ENCODE peak calls at places on chromosome 2, in ten cellular contexts. J is cardiac muscle cell; O is mucosa of descending colon; X is CD4-positive, alpha-beta T cell; N is CD8-positive, alpha-beta T cell; V is astrocyte; Y is OCI-LY7; G is mammary epithelial cell; E is body of pancreas; B is tibial nerve. K is an unnamed sample.

GRCh38 chr2:101396352-101396717 is 9.0 kb upstream of the CREG2 start:
- DNase-seq in O (no peak), G (peak; percentile 94), V (peak; percentile 95), B (no peak), N (no peak), Y (no peak), E (no peak), J (peak; percentile 75), X (no peak), K (no peak)

GRCh38 chr2:78601113-78601512 is 424.4 kb upstream of the REG3G start:
- DNase-seq in X (no peak), B (no peak), Y (no peak), N (no peak), G (no peak), V (peak; percentile 0), O (no peak), E (no peak), J (no peak), K (no peak)

GRCh38 chr2:57868619-57869139 is 177.9 kb upstream of the VRK2 start:
- DNase-seq in X (no peak), J (no peak), B (no peak), G (no peak), Y (no peak), V (no peak), N (no peak), O (no peak), E (no peak), K (no peak)

GRCh38 chr2:105502625-105503334 is 103.9 kb upstream of the FHL2 start:
- DNase-seq in V (peak; percentile 48), X (no peak), G (peak; percentile 51), N (no peak), Y (no peak), O (no peak), J (no peak), E (no peak), B (no peak), K (no peak)

GRCh38 chr2:113679457-113679856 is 52.4 kb downstream of the RABL2A start:
- DNase-seq in X (no peak), V (no peak), B (no peak), E (no peak), J (no peak), N (no peak), Y (no peak), O (no peak), G (no peak), K (no peak)

GRCh38 chr2:135175177-135175576 is 123.1 kb downstream of the RAB3GAP1 start:
- DNase-seq in O (no peak), Y (no peak), X (no peak), E (peak; percentile 34), N (no peak), G (no peak), B (no peak), V (no peak), J (no peak), K (no peak)

GRCh38 chr2:184215745-184216144 is 382.6 kb upstream of the ZNF804A start:
- DNase-seq in J (no peak), O (no peak), E (no peak), X (no peak), G (no peak), Y (no peak), V (peak; percentile 36), N (no peak), B (no peak), K (no peak)

GRCh38 chr2:7745369-7745768 is 828.2 kb downstream of the RNF144A start:
- DNase-seq in O (no peak), Y (no peak), G (no peak), E (no peak), J (no peak), N (no peak), B (no peak), V (no peak), X (no peak), K (no peak)

GRCh38 chr2:157307021-157307420 is 18.6 kb downstream of the ERMN start:
- DNase-seq in N (no peak), G (no peak), V (peak; percentile 36), Y (peak; percentile 6), B (no peak), O (no peak), J (no peak), X (no peak), E (no peak), K (no peak)

GRCh38 chr2:47194410-47194809 is 39.3 kb upstream of the STPG4 start:
- DNase-seq in J (no peak), Y (no peak), N (no peak), O (no peak), X (no peak), G (no peak), B (no peak), E (no peak), V (no peak), K (no peak)
- H3K9me3 ChIP-seq in J (no peaks in the 10 kb centered on the region), Y (no peaks in the 10 kb centered on the region), N (no peaks in the 10 kb centered on the region), O (no peaks in the 10 kb centered on the region), X (no peaks in the 10 kb centered on the region), G (no peaks in the 10 kb centered on the region), B (no peaks in the 10 kb centered on the region), E (no peaks in the 10 kb centered on the region), V (no peaks in the 10 kb centered on the region), K (no peaks in the 10 kb centered on the region)

GRCh38 chr2:220956429-220956828 is 615.7 kb downstream of the EPHA4 start:
- DNase-seq in V (no peak), X (no peak), J (no peak), E (no peak), B (no peak), G (no peak), N (no peak), Y (no peak), O (no peak), K (no peak)

GRCh38 chr2:220959391-220959802 is 612.7 kb downstream of the EPHA4 start:
- DNase-seq in O (no peak), E (no peak), B (no peak), X (no peak), V (no peak), Y (no peak), J (no peak), G (no peak), N (no peak), K (no peak)

GRCh38 chr2:220961461-220961860 is 610.6 kb downstream of the EPHA4 start:
- DNase-seq in X (no peak), B (no peak), E (no peak), Y (no peak), G (no peak), V (no peak), N (no peak), J (no peak), O (no peak), K (no peak)

DNA sequence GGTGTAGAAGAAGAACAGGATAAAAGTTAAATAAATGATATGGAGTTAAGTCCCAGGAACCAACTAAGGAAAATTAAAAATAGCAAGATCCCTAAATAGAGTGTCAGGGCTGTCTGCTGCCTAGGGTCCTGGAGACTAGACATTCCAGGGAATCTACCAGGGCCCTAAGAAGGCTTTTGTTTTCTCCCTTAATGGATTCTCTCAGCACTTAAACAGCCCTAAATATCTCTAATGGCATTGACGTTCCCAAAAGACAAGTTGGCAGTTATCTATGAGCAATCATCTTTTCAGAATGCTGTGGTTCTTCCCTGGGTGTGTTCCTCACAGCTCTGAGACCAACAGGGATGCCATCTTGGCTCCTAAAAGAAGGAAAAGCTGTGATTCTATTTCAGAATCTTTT is 616.3 kb downstream of the EPHA4 start:
- DNase-seq in O (no peak), X (no peak), V (no peak), J (no peak), B (no peak), Y (no peak), N (no peak), E (no peak), G (no peak), K (no peak)
- H3K9me3 ChIP-seq in O (no peaks in the 10 kb centered on the region), X (no peaks in the 10 kb centered on the region), V (no peaks in the 10 kb centered on the region), J (no peaks in the 10 kb centered on the region), B (peaks cover 3% of the 10 kb centered on the region), Y (no peaks in the 10 kb centered on the region), N (no peaks in the 10 kb centered on the region), E (no peaks in the 10 kb centered on the region), G (no peaks in the 10 kb centered on the region), K (no peaks in the 10 kb centered on the region)

DNA sequence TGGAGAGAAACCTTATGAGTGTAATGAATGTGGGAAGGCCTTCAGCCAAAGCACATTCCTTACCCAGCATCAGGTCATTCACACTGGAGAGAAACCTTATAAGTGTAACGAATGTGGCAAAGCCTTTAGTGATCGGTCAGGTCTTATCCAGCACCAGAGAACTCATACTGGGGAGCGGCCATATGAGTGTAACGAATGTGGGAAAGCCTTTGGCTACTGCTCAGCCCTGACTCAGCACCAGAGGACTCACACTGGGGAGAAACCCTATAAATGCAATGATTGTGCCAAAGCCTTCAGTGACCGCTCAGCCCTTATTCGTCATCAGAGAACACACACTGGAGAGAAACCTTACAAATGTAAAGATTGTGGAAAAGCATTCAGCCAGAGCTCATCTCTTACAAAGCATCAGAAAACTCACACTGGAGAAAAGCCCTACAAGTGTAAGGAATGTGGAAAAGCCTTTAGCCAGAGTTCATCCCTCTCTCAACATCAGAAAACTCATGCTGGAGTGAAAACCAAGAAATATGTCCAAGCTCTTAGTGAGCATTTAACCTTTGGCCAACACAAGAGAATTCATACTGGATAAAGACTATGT is 7.8 kb downstream of the ZNF892 start:
- DNase-seq in Y (no peak), V (no peak), N (no peak), J (peak; percentile 2), E (no peak), G (no peak), B (no peak), X (no peak), O (no peak), K (no peak)
- H3K9me3 ChIP-seq in Y (peaks cover 58% of the 10 kb centered on the region), V (peaks cover 74% of the 10 kb centered on the region), N (peaks cover 76% of the 10 kb centered on the region), J (peaks cover 3% of the 10 kb centered on the region), E (peaks cover 82% of the 10 kb centered on the region), G (peaks cover 89% of the 10 kb centered on the region), B (peaks cover 100% of the 10 kb centered on the region), X (peaks cover 96% of the 10 kb centered on the region), O (peaks cover 100% of the 10 kb centered on the region), K (peaks cover 87% of the 10 kb centered on the region)

DNA sequence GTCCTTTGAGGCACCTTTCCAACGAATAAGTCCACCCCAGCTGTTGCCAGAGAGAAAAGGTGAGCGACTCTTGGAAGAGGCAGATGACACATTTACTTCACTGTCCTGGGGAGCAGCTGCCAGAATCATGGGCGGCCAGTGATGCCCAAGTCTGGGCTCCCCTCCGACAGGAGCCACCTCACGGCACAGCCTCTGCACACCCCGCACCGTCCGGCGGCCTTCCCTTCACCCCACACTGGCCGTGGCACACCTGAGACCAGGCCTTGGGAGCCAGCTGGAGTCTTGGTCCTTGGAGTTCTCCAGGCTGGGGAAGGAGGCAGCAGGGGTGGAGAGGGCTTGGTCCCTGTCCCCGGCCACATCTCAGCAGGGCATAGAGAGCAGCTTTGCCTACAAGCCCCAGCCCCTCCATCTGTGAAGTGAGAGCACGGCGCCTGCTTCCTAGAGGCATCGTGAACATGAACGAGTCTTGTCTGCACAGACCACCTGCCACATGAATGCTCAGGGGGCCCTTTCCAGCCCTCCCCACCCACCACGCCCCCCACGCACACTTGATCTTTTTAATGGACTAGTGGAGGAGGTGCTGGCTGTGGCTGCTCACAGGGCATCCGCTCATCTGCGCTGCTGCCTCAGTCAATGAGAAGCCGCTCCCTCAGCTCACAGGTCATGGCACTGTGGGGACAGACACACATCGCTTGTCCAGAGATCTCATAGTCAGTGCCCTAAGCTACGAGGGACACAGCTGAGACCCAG is 400.2 kb upstream of the MYT1L start:
- DNase-seq in N (no peak), G (no peak), E (no peak), B (no peak), Y (no peak), X (no peak), J (no peak), V (no peak), O (no peak), K (no peak)
- H3K9me3 ChIP-seq in N (no peaks in the 10 kb centered on the region), G (peaks cover 26% of the 10 kb centered on the region), E (no peaks in the 10 kb centered on the region), B (no peaks in the 10 kb centered on the region), Y (no peaks in the 10 kb centered on the region), X (no peaks in the 10 kb centered on the region), J (no peaks in the 10 kb centered on the region), V (peaks cover 4% of the 10 kb centered on the region), O (no peaks in the 10 kb centered on the region), K (no peaks in the 10 kb centered on the region)

GRCh38 chr2:33859791-33860461 is 260.8 kb upstream of the FAM98A start:
- DNase-seq in V (peak; percentile 3), B (no peak), O (no peak), N (no peak), G (no peak), Y (no peak), X (no peak), E (no peak), J (no peak), K (no peak)
- H3K9me3 ChIP-seq in V (no peaks in the 10 kb centered on the region), B (peaks cover 7% of the 10 kb centered on the region), O (peaks cover 20% of the 10 kb centered on the region), N (no peaks in the 10 kb centered on the region), G (peaks cover 4% of the 10 kb centered on the region), Y (no peaks in the 10 kb centered on the region), X (no peaks in the 10 kb centered on the region), E (no peaks in the 10 kb centered on the region), J (no peaks in the 10 kb centered on the region), K (no peaks in the 10 kb centered on the region)

K was measured in thoracic aorta.